ENCODE peak calls at places on chromosomes 1 and 21, in six cellular contexts. H is lower lobe of right lung, Q is heart left ventricle, P is mucosa of descending colon, K is uterus, Y is heart right ventricle. U is an unnamed sample.

GRCh38 chr1:176515310-176515709 is 52.3 kb downstream of the PAPPA2 start:
- DNase-seq in H (no peak), K (no peak), Q (no peak), P (no peak), Y (no peak), U (no peak)

GRCh38 chr1:206949208-206949607 is 2.9 kb upstream of the PIGR start:
- DNase-seq in P (no peak), H (no peak), Y (no peak), Q (no peak), K (no peak), U (no peak)

GRCh38 chr1:7922301-7922700 is 18.3 kb downstream of the TNFRSF9 start:
- DNase-seq in K (no peak), Y (no peak), Q (no peak), H (no peak), P (no peak), U (no peak)

GRCh38 chr1:44289530-44289929 is 65.5 kb downstream of the ERI3 start:
- DNase-seq in Q (no peak), P (peak; percentile 69), K (no peak), Y (no peak), H (no peak), U (peak; percentile 48)

GRCh38 chr21:28454978-28455600 is 537.6 kb downstream of the LTN1 start:
- DNase-seq in K (no peak), P (no peak), Q (no peak), Y (no peak), H (no peak), U (no peak)

GRCh38 chr1:203663294-203663693 is 36.7 kb downstream of the ATP2B4 start:
- DNase-seq in Q (no peak), Y (no peak), P (no peak), H (no peak), K (no peak), U (no peak)

GRCh38 chr1:214623430-214623829 is 20.4 kb downstream of the CENPF start:
- DNase-seq in Q (no peak), P (no peak), K (no peak), Y (no peak), H (no peak), U (no peak)

GRCh38 chr1:15411593-15412487 is 2.2 kb downstream of the EFHD2 start:
- DNase-seq in P (peak; percentile 82), H (peak; percentile 83), Q (peak; percentile 63), Y (no peak), K (no peak), U (peak; percentile 66)

GRCh38 chr21:40054403-40054802 is 187.2 kb downstream of the PCP4 start:
- DNase-seq in K (peak; percentile 67), P (peak; percentile 61), H (peak; percentile 88), Q (peak; percentile 50), Y (peak; percentile 21), U (peak; percentile 68)

GRCh38 chr1:205597691-205598314 is 34.0 kb downstream of the ELK4 start:
- DNase-seq in H (no peak), Q (no peak), P (no peak), Y (peak; percentile 73), K (no peak), U (no peak)

DNA sequence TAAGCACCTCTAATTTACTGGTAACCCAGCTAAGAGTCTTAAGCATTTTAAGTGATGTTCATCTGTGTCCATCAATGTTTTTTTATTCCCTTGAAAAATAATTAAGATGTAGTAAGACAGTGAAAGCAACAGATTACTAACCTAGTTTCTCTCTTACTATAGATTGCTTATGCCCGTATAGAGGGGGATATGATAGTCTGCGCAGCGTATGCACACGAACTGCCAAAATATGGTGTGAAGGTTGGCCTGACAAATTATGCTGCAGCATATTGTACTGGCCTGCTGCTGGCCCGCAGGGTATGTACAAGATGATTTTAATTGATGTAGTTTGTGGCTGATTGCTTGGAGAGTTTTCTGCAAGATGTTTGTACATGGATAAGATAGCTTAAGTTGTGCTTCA is 2.8 kb downstream of the RPL5 start:
- DNase-seq in Q (no peak), K (no peak), H (no peak), P (no peak), Y (no peak), U (no peak)
- H3K4me1 ChIP-seq in Q (peaks cover 61% of the 10 kb centered on the region), K (peaks cover 26% of the 10 kb centered on the region), H (peaks cover 57% of the 10 kb centered on the region), P (peaks cover 24% of the 10 kb centered on the region), Y (peaks cover 64% of the 10 kb centered on the region), U (peaks cover 32% of the 10 kb centered on the region)

GRCh38 chr1:116290085-116290670 is 82.9 kb upstream of the ATP1A1 start:
- DNase-seq in K (no peak), H (no peak), Q (no peak), Y (no peak), P (no peak), U (no peak)

GRCh38 chr1:116288201-116288598 is 84.8 kb upstream of the ATP1A1 start:
- DNase-seq in H (no peak), Q (no peak), K (no peak), Y (no peak), P (no peak), U (no peak)

GRCh38 chr1:116287341-116288200 is 85.5 kb upstream of the ATP1A1 start:
- DNase-seq in Y (no peak), P (no peak), Q (no peak), H (no peak), K (no peak), U (no peak)

GRCh38 chr1:116290920-116291465 is 82.1 kb upstream of the ATP1A1 start:
- DNase-seq in Q (no peak), K (no peak), Y (no peak), P (no peak), H (no peak), U (no peak)

GRCh38 chr1:116289219-116289618 is 83.8 kb upstream of the ATP1A1 start:
- DNase-seq in H (no peak), Q (no peak), Y (no peak), P (no peak), K (no peak), U (no peak)
- H3K4me1 ChIP-seq in H (peaks cover 4% of the 10 kb centered on the region), Q (no peaks in the 10 kb centered on the region), Y (no peaks in the 10 kb centered on the region), P (no peaks in the 10 kb centered on the region), K (no peaks in the 10 kb centered on the region), U (no peaks in the 10 kb centered on the region)

DNA sequence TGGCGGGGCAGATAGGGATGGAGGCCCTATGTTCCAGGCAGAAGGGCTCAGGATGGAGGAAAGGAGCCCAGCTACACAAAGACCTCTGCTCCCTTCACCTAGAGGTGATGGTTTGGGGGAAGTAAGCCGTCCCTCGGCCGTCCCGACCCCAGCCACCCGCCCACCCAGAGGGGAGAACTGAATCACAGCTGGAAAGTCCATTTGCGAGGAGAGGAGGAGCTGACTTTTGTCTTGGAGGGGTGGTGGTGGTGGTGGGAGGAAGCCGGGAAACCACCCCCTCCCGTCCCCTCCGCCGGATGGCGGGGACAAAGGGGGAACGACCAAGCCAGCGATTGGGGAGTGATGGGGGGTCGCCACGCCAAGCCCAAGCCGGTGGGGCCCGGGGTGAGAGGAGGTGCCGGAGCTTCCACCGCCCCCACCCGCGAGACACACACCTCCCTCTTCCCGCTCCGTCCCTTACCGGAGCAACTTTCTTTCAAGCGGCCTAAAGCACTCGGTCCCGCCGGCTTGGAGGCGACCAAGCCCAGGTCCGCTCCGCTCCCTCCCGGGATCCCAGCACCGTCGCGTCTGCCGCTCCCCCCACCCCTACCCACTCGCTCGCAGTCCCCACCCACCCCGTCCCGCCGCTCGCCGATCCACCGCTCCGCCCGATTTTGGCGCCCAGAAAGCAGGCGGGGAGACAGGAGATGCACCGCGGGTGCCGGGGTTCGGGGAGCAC is 581 bp downstream of the ARHGEF2 start:
- DNase-seq in H (no peak), Q (peak; percentile 54), Y (no peak), P (no peak), K (peak; percentile 60), U (peak; percentile 51)
- H3K4me1 ChIP-seq in H (peaks cover 76% of the 10 kb centered on the region), Q (peaks cover 93% of the 10 kb centered on the region), Y (peaks cover 89% of the 10 kb centered on the region), P (peaks cover 26% of the 10 kb centered on the region), K (peaks cover 5% of the 10 kb centered on the region), U (peaks cover 49% of the 10 kb centered on the region)

GRCh38 chr1:91765293-91765692 is 120.7 kb downstream of the TGFBR3 start:
- DNase-seq in P (no peak), Y (no peak), K (no peak), Q (no peak), H (no peak), U (no peak)
- H3K4me1 ChIP-seq in P (no peaks in the 10 kb centered on the region), Y (peaks cover 35% of the 10 kb centered on the region), K (peaks cover 6% of the 10 kb centered on the region), Q (peaks cover 41% of the 10 kb centered on the region), H (peaks cover 39% of the 10 kb centered on the region), U (peaks cover 16% of the 10 kb centered on the region)

GRCh38 chr1:93665015-93665414 is 16.6 kb downstream of the BCAR3 start:
- DNase-seq in K (no peak), P (no peak), H (no peak), Q (no peak), Y (no peak), U (no peak)
- H3K4me1 ChIP-seq in K (no peaks in the 10 kb centered on the region), P (no peaks in the 10 kb centered on the region), H (peaks cover 63% of the 10 kb centered on the region), Q (peaks cover 98% of the 10 kb centered on the region), Y (peaks cover 87% of the 10 kb centered on the region), U (peaks cover 7% of the 10 kb centered on the region)

DNA sequence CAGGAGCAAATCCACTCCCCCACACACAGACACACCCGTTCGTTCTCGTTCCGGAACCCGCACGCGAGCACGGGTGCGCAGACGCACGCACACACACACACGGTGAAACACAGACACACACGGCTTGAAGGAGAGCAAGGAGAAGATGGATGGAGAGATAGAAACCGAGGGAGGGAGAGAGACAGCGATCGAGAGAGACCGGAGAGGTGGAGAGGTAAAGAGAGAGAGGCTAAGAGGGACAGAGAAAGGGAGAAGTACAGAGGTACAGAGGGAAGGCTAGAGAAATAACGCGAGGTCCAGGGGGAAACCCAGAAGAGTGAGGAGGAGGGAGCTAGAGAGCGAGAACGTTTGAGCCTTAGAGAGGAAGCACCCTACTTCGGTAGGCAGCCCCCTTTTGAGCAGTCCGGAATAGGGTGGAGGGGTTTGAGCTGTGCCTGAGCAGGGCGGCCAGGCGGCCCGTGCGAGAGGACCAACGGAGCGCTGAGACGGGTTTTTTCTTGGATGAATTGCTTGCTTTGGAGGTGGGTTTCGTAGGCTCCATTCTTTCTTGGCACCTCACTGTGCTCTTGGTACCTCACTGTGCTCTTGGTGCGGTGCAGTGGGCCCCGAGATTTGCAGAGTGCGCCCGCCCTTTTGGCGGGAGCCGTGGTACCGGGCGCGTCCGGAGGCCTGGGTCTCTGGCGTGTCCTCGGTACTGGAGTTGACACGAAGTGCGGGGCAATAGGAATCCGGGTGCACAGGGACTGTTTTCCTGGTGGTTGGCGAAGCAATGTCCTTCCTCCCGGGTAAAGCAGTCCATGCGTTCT is 88.4 kb upstream of the RHOU start:
- DNase-seq in P (peak; percentile 49), H (peak; percentile 50), Y (no peak), K (peak; percentile 31), Q (no peak), U (peak; percentile 26)
- H3K4me1 ChIP-seq in P (peaks cover 17% of the 10 kb centered on the region), H (peaks cover 17% of the 10 kb centered on the region), Y (peaks cover 19% of the 10 kb centered on the region), K (no peaks in the 10 kb centered on the region), Q (peaks cover 20% of the 10 kb centered on the region), U (peaks cover 22% of the 10 kb centered on the region)

DNA sequence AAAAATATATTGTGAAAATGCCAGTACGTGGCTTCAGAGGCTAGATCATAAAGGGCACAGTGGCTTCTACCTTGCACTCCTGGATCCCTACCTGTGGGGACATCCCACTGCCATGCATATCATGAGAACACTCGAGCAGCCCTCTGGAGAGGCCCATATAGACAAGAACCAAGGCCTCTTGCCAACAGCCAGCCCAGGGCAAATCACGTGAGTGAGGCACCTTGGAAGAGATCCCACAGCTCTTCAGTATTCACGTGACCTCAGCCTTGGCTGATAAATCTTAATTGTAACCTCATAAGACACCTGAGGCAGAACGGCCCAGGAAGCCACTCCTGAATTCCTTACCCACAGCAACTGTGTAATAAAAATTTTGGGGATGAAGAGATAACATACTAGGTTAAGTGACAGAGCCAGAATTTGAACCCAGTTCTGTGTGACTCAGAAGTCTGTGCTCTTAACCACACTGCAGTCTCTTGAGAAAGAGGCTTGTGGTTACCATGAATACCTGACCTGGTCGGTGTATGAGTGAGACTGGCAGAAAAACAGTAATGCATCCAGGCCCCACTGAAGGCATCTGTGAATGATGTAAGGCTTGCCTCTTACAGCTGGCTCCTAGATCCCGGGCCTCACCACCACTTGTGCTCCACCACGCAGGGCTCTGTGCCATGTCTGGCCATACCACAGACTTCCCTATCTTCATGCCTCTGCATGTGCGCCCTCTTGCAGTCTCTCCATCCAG is 6.9 kb upstream of the A3GALT2 start:
- DNase-seq in Y (peak; percentile 59), Q (peak; percentile 73), K (peak; percentile 62), P (no peak), H (peak; percentile 76), U (peak; percentile 35)
- H3K4me1 ChIP-seq in Y (peaks cover 81% of the 10 kb centered on the region), Q (peaks cover 68% of the 10 kb centered on the region), K (no peaks in the 10 kb centered on the region), P (no peaks in the 10 kb centered on the region), H (peaks cover 49% of the 10 kb centered on the region), U (peaks cover 13% of the 10 kb centered on the region)